ENCODE peak calls at places on chromosomes 1 and 21, in five cellular contexts. One of them, this sample, is unnamed.

GRCh38 chr1:112818990-112819689 is 104.0 kb upstream of the PPM1J start:
- DNase-seq in foreskin fibroblast: peak
- DNase-seq in IMR-90: peak
- DNase-seq in AG09309: peak
- DNase-seq in ascending aorta: no peak
- DNase-seq in this sample: peak

GRCh38 chr1:37872692-37873091 is 13.3 kb upstream of the MTF1 start:
- DNase-seq in AG09309: no peak
- DNase-seq in IMR-90: no peak
- DNase-seq in ascending aorta: no peak
- DNase-seq in foreskin fibroblast: no peak
- DNase-seq in this sample: no peak

GRCh38 chr1:89608627-89609338 is 24.1 kb upstream of the LRRC8C start:
- DNase-seq in AG09309: no peak
- DNase-seq in ascending aorta: no peak
- DNase-seq in IMR-90: no peak
- DNase-seq in foreskin fibroblast: no peak
- DNase-seq in this sample: no peak

GRCh38 chr1:223556414-223557124 is 108.9 kb downstream of the CAPN8 start:
- DNase-seq in ascending aorta: no peak
- DNase-seq in IMR-90: peak
- DNase-seq in AG09309: no peak
- DNase-seq in foreskin fibroblast: peak
- DNase-seq in this sample: peak

GRCh38 chr1:153793261-153793972 is 18.2 kb downstream of the SLC27A3 start:
- DNase-seq in AG09309: no peak
- DNase-seq in foreskin fibroblast: no peak
- DNase-seq in ascending aorta: no peak
- DNase-seq in IMR-90: no peak
- DNase-seq in this sample: no peak

GRCh38 chr1:154871374-154871773 is 1.3 kb upstream of the KCNN3 start:
- DNase-seq in foreskin fibroblast: no peak
- DNase-seq in IMR-90: no peak
- DNase-seq in AG09309: no peak
- DNase-seq in ascending aorta: no peak
- DNase-seq in this sample: no peak

GRCh38 chr1:97740891-97741290 is 179.9 kb downstream of the DPYD start:
- DNase-seq in AG09309: no peak
- DNase-seq in foreskin fibroblast: no peak
- DNase-seq in ascending aorta: no peak
- DNase-seq in IMR-90: no peak
- DNase-seq in this sample: no peak

GRCh38 chr1:53590581-53591515 is 131.6 kb downstream of the DMRTB1 start:
- DNase-seq in ascending aorta: no peak
- DNase-seq in AG09309: peak
- DNase-seq in IMR-90: no peak
- DNase-seq in foreskin fibroblast: peak
- DNase-seq in this sample: peak

GRCh38 chr1:88272216-88272615 is 411.9 kb upstream of the PKN2 start:
- DNase-seq in foreskin fibroblast: no peak
- DNase-seq in IMR-90: no peak
- DNase-seq in AG09309: no peak
- DNase-seq in ascending aorta: no peak
- DNase-seq in this sample: no peak

GRCh38 chr1:67721112-67721511 is 36.1 kb downstream of the GADD45A start:
- DNase-seq in foreskin fibroblast: no peak
- DNase-seq in IMR-90: no peak
- DNase-seq in ascending aorta: no peak
- DNase-seq in AG09309: no peak
- DNase-seq in this sample: no peak

GRCh38 chr1:147292012-147292411 is 49.5 kb downstream of the CHD1L start:
- DNase-seq in ascending aorta: no peak
- DNase-seq in foreskin fibroblast: peak
- DNase-seq in AG09309: peak
- DNase-seq in IMR-90: peak
- DNase-seq in this sample: peak

GRCh38 chr1:27290586-27290985 is 31.4 kb upstream of the TMEM222 start:
- DNase-seq in ascending aorta: no peak
- DNase-seq in foreskin fibroblast: no peak
- DNase-seq in IMR-90: no peak
- DNase-seq in AG09309: no peak
- DNase-seq in this sample: no peak

GRCh38 chr1:94326329-94326728 is 88.9 kb upstream of the ARHGAP29 start:
- DNase-seq in ascending aorta: no peak
- DNase-seq in AG09309: no peak
- DNase-seq in IMR-90: peak
- DNase-seq in foreskin fibroblast: peak
- DNase-seq in this sample: peak

GRCh38 chr21:42471716-42472330 is 24.2 kb downstream of the RSPH1 start:
- DNase-seq in AG09309: no peak
- DNase-seq in ascending aorta: no peak
- DNase-seq in IMR-90: no peak
- DNase-seq in foreskin fibroblast: no peak
- DNase-seq in this sample: no peak

GRCh38 chr1:1234180-1234808 is 2.3 kb downstream of the B3GALT6 start:
- DNase-seq in foreskin fibroblast: no peak
- DNase-seq in AG09309: no peak
- DNase-seq in ascending aorta: no peak
- DNase-seq in IMR-90: no peak
- DNase-seq in this sample: no peak

GRCh38 chr1:163290025-163290610 is 31.6 kb upstream of the NUF2 start:
- DNase-seq in IMR-90: peak
- DNase-seq in AG09309: no peak
- DNase-seq in ascending aorta: no peak
- DNase-seq in foreskin fibroblast: peak
- DNase-seq in this sample: peak

GRCh38 chr21:46080171-46081021 is 17.5 kb upstream of the COL6A2 start:
- DNase-seq in foreskin fibroblast: peak
- DNase-seq in IMR-90: no peak
- DNase-seq in AG09309: no peak
- DNase-seq in ascending aorta: no peak
- DNase-seq in this sample: no peak

DNA sequence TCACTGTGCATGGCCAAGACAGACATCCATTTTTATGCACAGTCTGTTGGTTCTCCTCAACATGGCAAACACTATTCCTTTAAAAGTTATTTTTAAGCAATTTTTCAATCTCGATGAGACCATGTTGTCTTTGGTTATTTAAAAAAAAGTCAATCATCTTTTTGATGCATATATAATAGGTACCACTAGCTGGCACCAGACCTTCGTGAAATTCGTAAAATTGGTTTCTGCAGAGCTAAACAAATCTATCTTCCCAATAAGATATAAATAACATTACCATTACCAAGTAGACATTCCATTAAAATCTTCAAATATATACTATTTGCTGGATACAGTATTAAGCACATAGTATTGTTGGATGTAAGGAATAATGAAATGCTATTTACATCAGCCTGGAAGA is 220.0 kb upstream of the GREM2 start:
- DNase-seq in AG09309: no peak
- DNase-seq in foreskin fibroblast: no peak
- DNase-seq in IMR-90: no peak
- DNase-seq in ascending aorta: no peak
- DNase-seq in this sample: no peak
- TF ChIP-seq CTCF in AG09309: peak
- TF ChIP-seq CTCF in foreskin fibroblast: no peak
- TF ChIP-seq CTCF in IMR-90: peak
- TF ChIP-seq CTCF in ascending aorta: no peak
- TF ChIP-seq CTCF in this sample: no peak

GRCh38 chr21:37074546-37074945 is 1.5 kb downstream of the TTC3 start:
- DNase-seq in foreskin fibroblast: no peak
- DNase-seq in AG09309: no peak
- DNase-seq in IMR-90: no peak
- DNase-seq in ascending aorta: no peak
- DNase-seq in this sample: no peak
- H3K4me3 ChIP-seq in foreskin fibroblast: peak
- H3K4me3 ChIP-seq in AG09309: peak
- H3K4me3 ChIP-seq in IMR-90: peak
- H3K4me3 ChIP-seq in ascending aorta: peak
- H3K4me3 ChIP-seq in this sample: peak

GRCh38 chr1:169466259-169467230 is 19.2 kb downstream of the SLC19A2 start:
- DNase-seq in IMR-90: peak
- DNase-seq in ascending aorta: no peak
- DNase-seq in foreskin fibroblast: peak
- DNase-seq in AG09309: peak
- DNase-seq in this sample: peak
- TF ChIP-seq CTCF in IMR-90: peak
- TF ChIP-seq CTCF in ascending aorta: peak
- TF ChIP-seq CTCF in foreskin fibroblast: peak
- TF ChIP-seq CTCF in AG09309: peak
- TF ChIP-seq CTCF in this sample: peak

GRCh38 chr1:55472115-55472514 is 257.0 kb upstream of the USP24 start:
- DNase-seq in AG09309: no peak
- DNase-seq in ascending aorta: no peak
- DNase-seq in IMR-90: no peak
- DNase-seq in foreskin fibroblast: no peak
- DNase-seq in this sample: no peak

GRCh38 chr1:55466921-55467320 is 251.8 kb upstream of the USP24 start:
- DNase-seq in ascending aorta: no peak
- DNase-seq in AG09309: no peak
- DNase-seq in foreskin fibroblast: peak
- DNase-seq in IMR-90: no peak
- DNase-seq in this sample: no peak

GRCh38 chr1:55464550-55464949 is 249.4 kb upstream of the USP24 start:
- DNase-seq in foreskin fibroblast: no peak
- DNase-seq in AG09309: no peak
- DNase-seq in IMR-90: no peak
- DNase-seq in ascending aorta: no peak
- DNase-seq in this sample: no peak

GRCh38 chr1:55466343-55466742 is 251.2 kb upstream of the USP24 start:
- DNase-seq in ascending aorta: no peak
- DNase-seq in foreskin fibroblast: peak
- DNase-seq in IMR-90: no peak
- DNase-seq in AG09309: no peak
- DNase-seq in this sample: no peak

DNA sequence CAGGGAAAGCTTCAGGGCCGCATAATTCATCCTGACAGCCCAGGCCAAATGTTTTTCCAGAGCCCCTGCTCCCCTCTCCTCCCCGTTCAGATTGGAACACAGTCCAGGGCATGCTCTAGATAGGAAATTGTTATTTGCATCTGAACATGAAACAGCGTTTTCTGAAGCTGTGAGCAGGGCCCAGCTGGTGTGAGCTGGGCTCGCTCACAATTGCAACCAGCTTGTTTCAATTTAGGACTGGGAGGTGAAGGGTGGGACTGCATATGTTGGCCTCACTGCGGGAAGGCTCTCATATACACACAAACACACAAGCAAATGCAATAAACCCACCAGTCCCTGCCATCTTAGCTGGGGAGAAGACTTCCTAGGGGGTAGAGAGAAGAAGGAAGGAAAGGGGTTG is 253.3 kb upstream of the USP24 start:
- DNase-seq in foreskin fibroblast: peak
- DNase-seq in ascending aorta: no peak
- DNase-seq in AG09309: no peak
- DNase-seq in IMR-90: peak
- DNase-seq in this sample: no peak
- H3K4me3 ChIP-seq in foreskin fibroblast: no peak
- H3K4me3 ChIP-seq in ascending aorta: no peak
- H3K4me3 ChIP-seq in AG09309: no peak
- H3K4me3 ChIP-seq in IMR-90: no peak
- H3K4me3 ChIP-seq in this sample: no peak

DNA sequence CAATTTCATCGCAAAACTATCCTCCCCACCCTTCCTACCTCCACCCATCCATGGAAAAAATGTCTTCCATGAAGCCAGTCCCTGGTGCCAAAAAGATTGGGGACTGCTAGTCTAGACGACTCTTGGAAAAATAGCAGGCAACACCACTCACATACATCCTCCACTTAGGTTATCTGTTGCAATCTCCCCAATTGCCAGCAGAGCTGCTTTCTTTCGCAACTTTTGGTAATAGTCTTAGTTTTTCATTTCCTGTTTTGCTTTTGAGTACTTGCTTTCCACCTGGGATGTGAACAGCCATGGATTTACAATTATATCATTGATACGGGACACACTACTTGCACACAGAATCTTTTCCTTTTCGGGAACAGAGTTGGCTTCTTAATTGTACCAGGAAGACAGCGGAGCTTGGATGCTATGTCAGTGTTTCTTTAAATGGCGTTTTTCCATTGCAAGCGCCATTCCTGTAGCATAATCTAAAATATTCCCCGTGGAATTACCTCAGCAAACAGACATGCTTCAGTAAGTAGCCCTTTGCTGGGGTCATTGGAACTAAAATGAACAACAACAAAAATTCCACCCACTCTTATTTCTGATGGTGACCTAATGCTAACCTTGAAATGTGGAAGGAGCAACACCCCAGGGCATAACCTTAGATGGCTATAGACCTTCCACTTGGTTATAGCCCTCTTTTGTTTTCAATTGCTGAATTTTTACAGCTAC is 183.3 kb upstream of the ADGRL2 start:
- DNase-seq in ascending aorta: no peak
- DNase-seq in foreskin fibroblast: peak
- DNase-seq in AG09309: peak
- DNase-seq in IMR-90: peak
- DNase-seq in this sample: peak
- TF ChIP-seq CTCF in ascending aorta: no peak
- TF ChIP-seq CTCF in foreskin fibroblast: no peak
- TF ChIP-seq CTCF in AG09309: no peak
- TF ChIP-seq CTCF in IMR-90: no peak
- TF ChIP-seq CTCF in this sample: no peak

GRCh38 chr1:212858461-212859265 is 588 bp downstream of the FLVCR1 start:
- DNase-seq in ascending aorta: no peak
- DNase-seq in IMR-90: peak
- DNase-seq in AG09309: no peak
- DNase-seq in foreskin fibroblast: peak
- DNase-seq in this sample: peak
- H3K4me3 ChIP-seq in ascending aorta: peak
- H3K4me3 ChIP-seq in IMR-90: peak
- H3K4me3 ChIP-seq in AG09309: peak
- H3K4me3 ChIP-seq in foreskin fibroblast: peak
- H3K4me3 ChIP-seq in this sample: peak

GRCh38 chr1:158112994-158113758 is 67.5 kb upstream of the CD1D start:
- DNase-seq in foreskin fibroblast: peak
- DNase-seq in ascending aorta: no peak
- DNase-seq in AG09309: no peak
- DNase-seq in IMR-90: peak
- DNase-seq in this sample: peak
- TF ChIP-seq CTCF in foreskin fibroblast: no peak
- TF ChIP-seq CTCF in ascending aorta: peak
- TF ChIP-seq CTCF in AG09309: peak
- TF ChIP-seq CTCF in IMR-90: peak
- TF ChIP-seq CTCF in this sample: peak

DNA sequence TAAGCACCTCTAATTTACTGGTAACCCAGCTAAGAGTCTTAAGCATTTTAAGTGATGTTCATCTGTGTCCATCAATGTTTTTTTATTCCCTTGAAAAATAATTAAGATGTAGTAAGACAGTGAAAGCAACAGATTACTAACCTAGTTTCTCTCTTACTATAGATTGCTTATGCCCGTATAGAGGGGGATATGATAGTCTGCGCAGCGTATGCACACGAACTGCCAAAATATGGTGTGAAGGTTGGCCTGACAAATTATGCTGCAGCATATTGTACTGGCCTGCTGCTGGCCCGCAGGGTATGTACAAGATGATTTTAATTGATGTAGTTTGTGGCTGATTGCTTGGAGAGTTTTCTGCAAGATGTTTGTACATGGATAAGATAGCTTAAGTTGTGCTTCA is 2.8 kb downstream of the RPL5 start:
- DNase-seq in AG09309: no peak
- DNase-seq in ascending aorta: no peak
- DNase-seq in IMR-90: no peak
- DNase-seq in foreskin fibroblast: no peak
- DNase-seq in this sample: no peak
- H3K4me3 ChIP-seq in AG09309: no peak
- H3K4me3 ChIP-seq in ascending aorta: no peak
- H3K4me3 ChIP-seq in IMR-90: no peak
- H3K4me3 ChIP-seq in foreskin fibroblast: peak
- H3K4me3 ChIP-seq in this sample: peak

This sample was measured in fibroblast of pulmonary artery.